ENCODE peak calls at places on chromosome 9, in six cellular contexts. One of them, this sample, is unnamed. For H3K9me3 and H3K4me1, the result is how much of the 10 kb centered on the place peaks cover.

GRCh38 chr9:34403554-34404380 is 27.1 kb upstream of the MYORG start:
- DNase-seq in IMR-90: peak
- DNase-seq in colonic mucosa: peak
- DNase-seq in lower lobe of right lung: peak
- DNase-seq in fibroblast of lung: peak
- DNase-seq in trophoblast cell: peak
- DNase-seq in this sample: no peak

GRCh38 chr9:96069821-96070220 is 194.3 kb downstream of the ERCC6L2 start:
- DNase-seq in IMR-90: no peak
- DNase-seq in colonic mucosa: no peak
- DNase-seq in lower lobe of right lung: no peak
- DNase-seq in fibroblast of lung: no peak
- DNase-seq in trophoblast cell: no peak
- DNase-seq in this sample: no peak

GRCh38 chr9:72363226-72363625 is 1.8 kb downstream of the ZFAND5 start:
- DNase-seq in IMR-90: no peak
- DNase-seq in colonic mucosa: no peak
- DNase-seq in lower lobe of right lung: no peak
- DNase-seq in fibroblast of lung: no peak
- DNase-seq in trophoblast cell: no peak
- DNase-seq in this sample: no peak

GRCh38 chr9:90873422-90873821 is 71.8 kb downstream of the SYK start:
- DNase-seq in IMR-90: no peak
- DNase-seq in colonic mucosa: no peak
- DNase-seq in lower lobe of right lung: no peak
- DNase-seq in fibroblast of lung: no peak
- DNase-seq in trophoblast cell: no peak
- DNase-seq in this sample: no peak

GRCh38 chr9:8315211-8315610 is 515.6 kb upstream of the DMAC1 start:
- DNase-seq in IMR-90: peak
- DNase-seq in colonic mucosa: no peak
- DNase-seq in lower lobe of right lung: no peak
- DNase-seq in fibroblast of lung: peak
- DNase-seq in trophoblast cell: no peak
- DNase-seq in this sample: no peak

GRCh38 chr9:35842795-35843194 is 13.8 kb downstream of the TMEM8B start:
- DNase-seq in IMR-90: no peak
- DNase-seq in colonic mucosa: no peak
- DNase-seq in lower lobe of right lung: no peak
- DNase-seq in fibroblast of lung: no peak
- DNase-seq in trophoblast cell: no peak
- DNase-seq in this sample: no peak

GRCh38 chr9:100352201-100352726 is 478 bp downstream of the TEX10 start:
- DNase-seq in IMR-90: peak
- DNase-seq in colonic mucosa: peak
- DNase-seq in lower lobe of right lung: peak
- DNase-seq in fibroblast of lung: peak
- DNase-seq in trophoblast cell: peak
- DNase-seq in this sample: peak

GRCh38 chr9:80951675-80952074 is 737.7 kb downstream of the TLE1 start:
- DNase-seq in IMR-90: peak
- DNase-seq in colonic mucosa: no peak
- DNase-seq in lower lobe of right lung: no peak
- DNase-seq in fibroblast of lung: peak
- DNase-seq in trophoblast cell: no peak
- DNase-seq in this sample: no peak

GRCh38 chr9:37761511-37761910 is 7.9 kb downstream of the TRMT10B start:
- DNase-seq in IMR-90: peak
- DNase-seq in colonic mucosa: no peak
- DNase-seq in lower lobe of right lung: no peak
- DNase-seq in fibroblast of lung: peak
- DNase-seq in trophoblast cell: peak
- DNase-seq in this sample: no peak

GRCh38 chr9:136082496-136083361 is 12.4 kb downstream of the NACC2 start:
- DNase-seq in IMR-90: no peak
- DNase-seq in colonic mucosa: no peak
- DNase-seq in lower lobe of right lung: peak
- DNase-seq in fibroblast of lung: no peak
- DNase-seq in trophoblast cell: no peak
- DNase-seq in this sample: no peak

GRCh38 chr9:81915801-81916505 is 12.3 kb upstream of the SPATA31D4 start:
- DNase-seq in IMR-90: no peak
- DNase-seq in colonic mucosa: no peak
- DNase-seq in lower lobe of right lung: no peak
- DNase-seq in fibroblast of lung: peak
- DNase-seq in trophoblast cell: no peak
- DNase-seq in this sample: no peak

GRCh38 chr9:81621785-81622243 is 67.5 kb downstream of the TLE1 start:
- DNase-seq in IMR-90: no peak
- DNase-seq in colonic mucosa: no peak
- DNase-seq in lower lobe of right lung: no peak
- DNase-seq in fibroblast of lung: no peak
- DNase-seq in trophoblast cell: no peak
- DNase-seq in this sample: no peak

GRCh38 chr9:14467675-14468374 is 153.9 kb upstream of the NFIB start:
- DNase-seq in IMR-90: no peak
- DNase-seq in colonic mucosa: no peak
- DNase-seq in lower lobe of right lung: no peak
- DNase-seq in fibroblast of lung: no peak
- DNase-seq in trophoblast cell: no peak
- DNase-seq in this sample: no peak

GRCh38 chr9:5644522-5644921 is 15.6 kb downstream of the RIC1 start:
- DNase-seq in IMR-90: peak
- DNase-seq in colonic mucosa: no peak
- DNase-seq in lower lobe of right lung: no peak
- DNase-seq in fibroblast of lung: no peak
- DNase-seq in trophoblast cell: no peak
- DNase-seq in this sample: no peak

GRCh38 chr9:83583151-83584014 is 39.6 kb upstream of the IDNK start:
- DNase-seq in IMR-90: peak
- DNase-seq in colonic mucosa: peak
- DNase-seq in lower lobe of right lung: no peak
- DNase-seq in fibroblast of lung: peak
- DNase-seq in trophoblast cell: peak
- DNase-seq in this sample: peak

GRCh38 chr9:37061763-37062162 is 27.7 kb upstream of the PAX5 start:
- DNase-seq in IMR-90: peak
- DNase-seq in colonic mucosa: no peak
- DNase-seq in lower lobe of right lung: no peak
- DNase-seq in fibroblast of lung: peak
- DNase-seq in trophoblast cell: no peak
- DNase-seq in this sample: no peak

GRCh38 chr9:16202913-16203734 is 650.3 kb downstream of the CCDC171 start:
- DNase-seq in IMR-90: peak
- DNase-seq in colonic mucosa: no peak
- DNase-seq in lower lobe of right lung: no peak
- DNase-seq in fibroblast of lung: peak
- DNase-seq in trophoblast cell: peak
- DNase-seq in this sample: no peak

GRCh38 chr9:82673904-82674303 is 389.0 kb downstream of the RASEF start:
- DNase-seq in IMR-90: no peak
- DNase-seq in colonic mucosa: no peak
- DNase-seq in lower lobe of right lung: no peak
- DNase-seq in fibroblast of lung: peak
- DNase-seq in trophoblast cell: no peak
- DNase-seq in this sample: no peak

GRCh38 chr9:68844623-68845612 is 139.9 kb downstream of the PIP5K1B start:
- DNase-seq in IMR-90: peak
- DNase-seq in colonic mucosa: peak
- DNase-seq in lower lobe of right lung: no peak
- DNase-seq in fibroblast of lung: no peak
- DNase-seq in trophoblast cell: peak
- DNase-seq in this sample: no peak

GRCh38 chr9:89138463-89139390 is 39.9 kb downstream of the SHC3 start:
- DNase-seq in IMR-90: peak
- DNase-seq in colonic mucosa: no peak
- DNase-seq in lower lobe of right lung: no peak
- DNase-seq in fibroblast of lung: peak
- DNase-seq in trophoblast cell: peak
- DNase-seq in this sample: no peak

GRCh38 chr9:37542895-37543294 is 33.3 kb downstream of the FBXO10 start:
- DNase-seq in IMR-90: no peak
- DNase-seq in colonic mucosa: no peak
- DNase-seq in lower lobe of right lung: no peak
- DNase-seq in fibroblast of lung: no peak
- DNase-seq in trophoblast cell: no peak
- DNase-seq in this sample: no peak

GRCh38 chr9:110828148-110828730 is 159.6 kb downstream of the MUSK start:
- DNase-seq in IMR-90: peak
- DNase-seq in colonic mucosa: peak
- DNase-seq in lower lobe of right lung: no peak
- DNase-seq in fibroblast of lung: peak
- DNase-seq in trophoblast cell: no peak
- DNase-seq in this sample: peak

GRCh38 chr9:76369583-76369982 is 24.6 kb downstream of the RFK start:
- DNase-seq in IMR-90: peak
- DNase-seq in colonic mucosa: peak
- DNase-seq in lower lobe of right lung: no peak
- DNase-seq in fibroblast of lung: peak
- DNase-seq in trophoblast cell: no peak
- DNase-seq in this sample: no peak

GRCh38 chr9:69961834-69962233 is 81.8 kb upstream of the MAMDC2 start:
- DNase-seq in IMR-90: no peak
- DNase-seq in colonic mucosa: no peak
- DNase-seq in lower lobe of right lung: no peak
- DNase-seq in fibroblast of lung: no peak
- DNase-seq in trophoblast cell: peak
- DNase-seq in this sample: no peak

GRCh38 chr9:26271495-26272122 is 593.4 kb upstream of the TUSC1 start:
- DNase-seq in IMR-90: no peak
- DNase-seq in colonic mucosa: no peak
- DNase-seq in lower lobe of right lung: no peak
- DNase-seq in fibroblast of lung: no peak
- DNase-seq in trophoblast cell: no peak
- DNase-seq in this sample: no peak

GRCh38 chr9:18849186-18849724 is 183.8 kb downstream of the SAXO1 start:
- DNase-seq in IMR-90: no peak
- DNase-seq in colonic mucosa: peak
- DNase-seq in lower lobe of right lung: no peak
- DNase-seq in fibroblast of lung: no peak
- DNase-seq in trophoblast cell: no peak
- DNase-seq in this sample: no peak

GRCh38 chr9:90883661-90884060 is 82.0 kb downstream of the SYK start:
- DNase-seq in IMR-90: no peak
- DNase-seq in colonic mucosa: no peak
- DNase-seq in lower lobe of right lung: no peak
- DNase-seq in fibroblast of lung: no peak
- DNase-seq in trophoblast cell: no peak
- DNase-seq in this sample: no peak

GRCh38 chr9:22026696-22027095 is 17.6 kb upstream of the CDKN2B start:
- DNase-seq in IMR-90: no peak
- DNase-seq in colonic mucosa: no peak
- DNase-seq in lower lobe of right lung: no peak
- DNase-seq in fibroblast of lung: no peak
- DNase-seq in trophoblast cell: no peak
- DNase-seq in this sample: no peak

GRCh38 chr9:125747053-125747764 is at the start of gene PBX3:
- DNase-seq in IMR-90: no peak
- DNase-seq in colonic mucosa: peak
- DNase-seq in lower lobe of right lung: peak
- DNase-seq in fibroblast of lung: peak
- DNase-seq in trophoblast cell: no peak
- DNase-seq in this sample: no peak

GRCh38 chr9:87270241-87271234 is 227.1 kb upstream of the DAPK1 start:
- DNase-seq in IMR-90: peak
- DNase-seq in colonic mucosa: no peak
- DNase-seq in lower lobe of right lung: no peak
- DNase-seq in fibroblast of lung: peak
- DNase-seq in trophoblast cell: no peak
- DNase-seq in this sample: no peak

GRCh38 chr9:111483419-111483861 is 743 bp downstream of the ECPAS start:
- DNase-seq in IMR-90: no peak
- DNase-seq in colonic mucosa: no peak
- DNase-seq in lower lobe of right lung: no peak
- DNase-seq in fibroblast of lung: no peak
- DNase-seq in trophoblast cell: no peak
- DNase-seq in this sample: peak

GRCh38 chr9:134396258-134396742 is 70.0 kb downstream of the RXRA start:
- DNase-seq in IMR-90: no peak
- DNase-seq in colonic mucosa: no peak
- DNase-seq in lower lobe of right lung: peak
- DNase-seq in fibroblast of lung: no peak
- DNase-seq in trophoblast cell: no peak
- DNase-seq in this sample: no peak

GRCh38 chr9:85723220-85723619 is 18.5 kb downstream of the AGTPBP1 start:
- DNase-seq in IMR-90: no peak
- DNase-seq in colonic mucosa: peak
- DNase-seq in lower lobe of right lung: no peak
- DNase-seq in fibroblast of lung: no peak
- DNase-seq in trophoblast cell: no peak
- DNase-seq in this sample: no peak
- H3K9me3 ChIP-seq in IMR-90: under half
- H3K9me3 ChIP-seq in colonic mucosa: under half
- H3K9me3 ChIP-seq in lower lobe of right lung: under half
- H3K9me3 ChIP-seq in fibroblast of lung: under half
- H3K9me3 ChIP-seq in trophoblast cell: under half
- H3K9me3 ChIP-seq in this sample: under half

GRCh38 chr9:129495422-129496186 is 125.3 kb downstream of the C9orf50 start:
- DNase-seq in IMR-90: peak
- DNase-seq in colonic mucosa: peak
- DNase-seq in lower lobe of right lung: peak
- DNase-seq in fibroblast of lung: peak
- DNase-seq in trophoblast cell: peak
- DNase-seq in this sample: peak
- H3K4me1 ChIP-seq in IMR-90: under half
- H3K4me1 ChIP-seq in colonic mucosa: under half
- H3K4me1 ChIP-seq in lower lobe of right lung: half or more
- H3K4me1 ChIP-seq in fibroblast of lung: under half
- H3K4me1 ChIP-seq in trophoblast cell: half or more
- H3K4me1 ChIP-seq in this sample: half or more

DNA sequence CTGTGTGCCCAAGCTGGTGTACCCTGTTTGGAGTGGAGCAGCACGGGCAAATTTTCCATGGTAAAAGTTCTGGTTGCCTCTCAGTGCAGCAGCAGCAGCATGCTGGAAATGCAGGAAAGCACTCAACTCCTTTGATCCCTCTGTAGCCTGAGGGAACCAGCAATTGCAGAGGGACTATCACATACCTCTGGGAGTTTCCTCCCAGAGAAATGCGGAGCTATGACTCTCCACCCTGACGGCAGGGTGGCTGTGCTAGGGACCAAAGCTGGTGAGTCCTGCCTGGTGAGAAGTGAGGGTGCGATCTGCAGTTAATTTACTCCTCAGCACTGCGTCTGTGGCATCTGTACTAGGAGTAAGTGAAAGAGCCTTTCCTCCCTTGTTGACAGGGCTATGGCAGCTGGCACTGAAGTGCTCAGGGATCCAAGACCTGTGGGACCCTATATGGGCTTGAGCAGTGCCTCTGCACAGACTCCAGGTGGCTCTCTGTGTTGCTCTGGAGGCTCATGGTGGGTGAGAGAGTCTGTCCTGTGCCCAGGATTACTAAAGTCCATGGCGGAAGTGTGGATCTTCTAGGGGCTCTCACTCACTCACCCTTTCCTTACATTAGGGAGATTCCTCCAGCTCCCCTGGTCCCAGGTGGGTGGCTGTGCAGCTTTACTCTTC is 601.2 kb upstream of the TYRP1 start:
- DNase-seq in IMR-90: no peak
- DNase-seq in colonic mucosa: no peak
- DNase-seq in lower lobe of right lung: no peak
- DNase-seq in fibroblast of lung: no peak
- DNase-seq in trophoblast cell: peak
- DNase-seq in this sample: no peak
- H3K9me3 ChIP-seq in IMR-90: under half
- H3K9me3 ChIP-seq in colonic mucosa: under half
- H3K9me3 ChIP-seq in lower lobe of right lung: under half
- H3K9me3 ChIP-seq in fibroblast of lung: under half
- H3K9me3 ChIP-seq in trophoblast cell: under half
- H3K9me3 ChIP-seq in this sample: under half

GRCh38 chr9:79685576-79685975 is 113.8 kb downstream of the TLE4 start:
- DNase-seq in IMR-90: peak
- DNase-seq in colonic mucosa: no peak
- DNase-seq in lower lobe of right lung: no peak
- DNase-seq in fibroblast of lung: peak
- DNase-seq in trophoblast cell: no peak
- DNase-seq in this sample: no peak
- H3K4me1 ChIP-seq in IMR-90: under half
- H3K4me1 ChIP-seq in colonic mucosa: under half
- H3K4me1 ChIP-seq in lower lobe of right lung: under half
- H3K4me1 ChIP-seq in fibroblast of lung: under half
- H3K4me1 ChIP-seq in trophoblast cell: under half
- H3K4me1 ChIP-seq in this sample: under half